ENCODE peak calls at places on chromosomes 6 and 20, in six cellular contexts. One of them, this sample, is unnamed.

GRCh38 chr6:47111685-47112084 is 69.6 kb upstream of the ADGRF1 start:
- DNase-seq in upper lobe of right lung: no peak
- DNase-seq in activated naive CD4-positive, alpha-beta T cell treated with anti-CD3 and anti-CD28 coated beads, Interleukin-2, amount 50 U/mL, for 16 hours: no peak
- DNase-seq in astrocyte: peak
- DNase-seq in heart left ventricle: no peak
- DNase-seq in omental fat pad: no peak
- DNase-seq in this sample: no peak

GRCh38 chr6:30615958-30616810 is 859 bp downstream of the PPP1R10 start:
- DNase-seq in omental fat pad: no peak
- DNase-seq in activated naive CD4-positive, alpha-beta T cell treated with anti-CD3 and anti-CD28 coated beads, Interleukin-2, amount 50 U/mL, for 16 hours: peak
- DNase-seq in heart left ventricle: no peak
- DNase-seq in upper lobe of right lung: no peak
- DNase-seq in astrocyte: no peak
- DNase-seq in this sample: peak

GRCh38 chr6:23114812-23115504 is 545.6 kb downstream of the HDGFL1 start:
- DNase-seq in heart left ventricle: no peak
- DNase-seq in activated naive CD4-positive, alpha-beta T cell treated with anti-CD3 and anti-CD28 coated beads, Interleukin-2, amount 50 U/mL, for 16 hours: no peak
- DNase-seq in astrocyte: no peak
- DNase-seq in omental fat pad: no peak
- DNase-seq in upper lobe of right lung: no peak
- DNase-seq in this sample: no peak

GRCh38 chr6:53335224-53335994 is 13.3 kb downstream of the ELOVL5 start:
- DNase-seq in astrocyte: no peak
- DNase-seq in omental fat pad: no peak
- DNase-seq in upper lobe of right lung: no peak
- DNase-seq in activated naive CD4-positive, alpha-beta T cell treated with anti-CD3 and anti-CD28 coated beads, Interleukin-2, amount 50 U/mL, for 16 hours: peak
- DNase-seq in heart left ventricle: no peak
- DNase-seq in this sample: peak

GRCh38 chr6:34468378-34468892 is 2.6 kb downstream of the PACSIN1 start:
- DNase-seq in activated naive CD4-positive, alpha-beta T cell treated with anti-CD3 and anti-CD28 coated beads, Interleukin-2, amount 50 U/mL, for 16 hours: no peak
- DNase-seq in upper lobe of right lung: no peak
- DNase-seq in omental fat pad: no peak
- DNase-seq in heart left ventricle: no peak
- DNase-seq in astrocyte: no peak
- DNase-seq in this sample: no peak

GRCh38 chr6:36327226-36328009 is 9.3 kb downstream of the BNIP5 start:
- DNase-seq in activated naive CD4-positive, alpha-beta T cell treated with anti-CD3 and anti-CD28 coated beads, Interleukin-2, amount 50 U/mL, for 16 hours: no peak
- DNase-seq in heart left ventricle: no peak
- DNase-seq in omental fat pad: no peak
- DNase-seq in upper lobe of right lung: no peak
- DNase-seq in astrocyte: no peak
- DNase-seq in this sample: no peak

GRCh38 chr20:4490045-4490444 is 231.7 kb upstream of the PRND start:
- DNase-seq in upper lobe of right lung: no peak
- DNase-seq in activated naive CD4-positive, alpha-beta T cell treated with anti-CD3 and anti-CD28 coated beads, Interleukin-2, amount 50 U/mL, for 16 hours: no peak
- DNase-seq in heart left ventricle: no peak
- DNase-seq in omental fat pad: no peak
- DNase-seq in astrocyte: no peak
- DNase-seq in this sample: no peak

GRCh38 chr6:32176476-32177181 is 745 bp upstream of the AGPAT1 start:
- DNase-seq in heart left ventricle: no peak
- DNase-seq in astrocyte: peak
- DNase-seq in omental fat pad: no peak
- DNase-seq in upper lobe of right lung: no peak
- DNase-seq in activated naive CD4-positive, alpha-beta T cell treated with anti-CD3 and anti-CD28 coated beads, Interleukin-2, amount 50 U/mL, for 16 hours: no peak
- DNase-seq in this sample: no peak

GRCh38 chr6:41538556-41539182 is 7.5 kb upstream of the FOXP4 start:
- DNase-seq in omental fat pad: no peak
- DNase-seq in activated naive CD4-positive, alpha-beta T cell treated with anti-CD3 and anti-CD28 coated beads, Interleukin-2, amount 50 U/mL, for 16 hours: no peak
- DNase-seq in upper lobe of right lung: no peak
- DNase-seq in heart left ventricle: no peak
- DNase-seq in astrocyte: no peak
- DNase-seq in this sample: no peak

GRCh38 chr6:83429857-83430605 is 820 bp downstream of the ME1 start:
- DNase-seq in astrocyte: peak
- DNase-seq in activated naive CD4-positive, alpha-beta T cell treated with anti-CD3 and anti-CD28 coated beads, Interleukin-2, amount 50 U/mL, for 16 hours: no peak
- DNase-seq in heart left ventricle: no peak
- DNase-seq in upper lobe of right lung: peak
- DNase-seq in omental fat pad: no peak
- DNase-seq in this sample: no peak

GRCh38 chr6:163415620-163416379 is 1.3 kb downstream of the QKI start:
- DNase-seq in omental fat pad: no peak
- DNase-seq in upper lobe of right lung: peak
- DNase-seq in astrocyte: peak
- DNase-seq in heart left ventricle: peak
- DNase-seq in activated naive CD4-positive, alpha-beta T cell treated with anti-CD3 and anti-CD28 coated beads, Interleukin-2, amount 50 U/mL, for 16 hours: peak
- DNase-seq in this sample: peak

GRCh38 chr6:27138837-27139752 is 108.4 kb upstream of the PRSS16 start:
- DNase-seq in omental fat pad: no peak
- DNase-seq in activated naive CD4-positive, alpha-beta T cell treated with anti-CD3 and anti-CD28 coated beads, Interleukin-2, amount 50 U/mL, for 16 hours: peak
- DNase-seq in astrocyte: no peak
- DNase-seq in heart left ventricle: peak
- DNase-seq in upper lobe of right lung: peak
- DNase-seq in this sample: peak

GRCh38 chr20:44004306-44004915 is 89.8 kb downstream of the TOX2 start:
- DNase-seq in activated naive CD4-positive, alpha-beta T cell treated with anti-CD3 and anti-CD28 coated beads, Interleukin-2, amount 50 U/mL, for 16 hours: no peak
- DNase-seq in omental fat pad: no peak
- DNase-seq in heart left ventricle: no peak
- DNase-seq in astrocyte: no peak
- DNase-seq in upper lobe of right lung: no peak
- DNase-seq in this sample: no peak

GRCh38 chr6:159931112-159931511 is 37.8 kb upstream of the IGF2R start:
- DNase-seq in upper lobe of right lung: no peak
- DNase-seq in astrocyte: no peak
- DNase-seq in activated naive CD4-positive, alpha-beta T cell treated with anti-CD3 and anti-CD28 coated beads, Interleukin-2, amount 50 U/mL, for 16 hours: peak
- DNase-seq in omental fat pad: no peak
- DNase-seq in heart left ventricle: no peak
- DNase-seq in this sample: no peak

GRCh38 chr6:27966816-27967426 is 9.9 kb downstream of the OR2B6 start:
- DNase-seq in omental fat pad: no peak
- DNase-seq in heart left ventricle: no peak
- DNase-seq in upper lobe of right lung: no peak
- DNase-seq in activated naive CD4-positive, alpha-beta T cell treated with anti-CD3 and anti-CD28 coated beads, Interleukin-2, amount 50 U/mL, for 16 hours: no peak
- DNase-seq in astrocyte: no peak
- DNase-seq in this sample: no peak

GRCh38 chr20:13277663-13278295 is 56.7 kb downstream of the ISM1 start:
- DNase-seq in astrocyte: no peak
- DNase-seq in omental fat pad: no peak
- DNase-seq in heart left ventricle: no peak
- DNase-seq in activated naive CD4-positive, alpha-beta T cell treated with anti-CD3 and anti-CD28 coated beads, Interleukin-2, amount 50 U/mL, for 16 hours: no peak
- DNase-seq in upper lobe of right lung: no peak
- DNase-seq in this sample: no peak

GRCh38 chr6:157381631-157382621 is 936 bp downstream of the ZDHHC14 start:
- DNase-seq in heart left ventricle: peak
- DNase-seq in astrocyte: peak
- DNase-seq in omental fat pad: peak
- DNase-seq in upper lobe of right lung: peak
- DNase-seq in activated naive CD4-positive, alpha-beta T cell treated with anti-CD3 and anti-CD28 coated beads, Interleukin-2, amount 50 U/mL, for 16 hours: peak
- DNase-seq in this sample: peak

GRCh38 chr6:123091091-123091895 is 95.3 kb downstream of the CLVS2 start:
- DNase-seq in upper lobe of right lung: no peak
- DNase-seq in heart left ventricle: no peak
- DNase-seq in omental fat pad: no peak
- DNase-seq in astrocyte: peak
- DNase-seq in activated naive CD4-positive, alpha-beta T cell treated with anti-CD3 and anti-CD28 coated beads, Interleukin-2, amount 50 U/mL, for 16 hours: no peak
- DNase-seq in this sample: no peak

GRCh38 chr20:48827880-48828733 is at the start of gene PREX1:
- DNase-seq in heart left ventricle: peak
- DNase-seq in astrocyte: peak
- DNase-seq in upper lobe of right lung: peak
- DNase-seq in activated naive CD4-positive, alpha-beta T cell treated with anti-CD3 and anti-CD28 coated beads, Interleukin-2, amount 50 U/mL, for 16 hours: peak
- DNase-seq in omental fat pad: no peak
- DNase-seq in this sample: peak

GRCh38 chr6:144932621-144933020 is 647.5 kb downstream of the UTRN start:
- DNase-seq in astrocyte: no peak
- DNase-seq in heart left ventricle: no peak
- DNase-seq in activated naive CD4-positive, alpha-beta T cell treated with anti-CD3 and anti-CD28 coated beads, Interleukin-2, amount 50 U/mL, for 16 hours: no peak
- DNase-seq in omental fat pad: no peak
- DNase-seq in upper lobe of right lung: no peak
- DNase-seq in this sample: no peak

GRCh38 chr20:63552481-63553249 is 1.3 kb upstream of the FNDC11 start:
- DNase-seq in heart left ventricle: no peak
- DNase-seq in upper lobe of right lung: no peak
- DNase-seq in activated naive CD4-positive, alpha-beta T cell treated with anti-CD3 and anti-CD28 coated beads, Interleukin-2, amount 50 U/mL, for 16 hours: peak
- DNase-seq in omental fat pad: no peak
- DNase-seq in astrocyte: no peak
- DNase-seq in this sample: peak

This sample was measured in activated effector memory CD4-positive, alpha-beta T cell treated with anti-CD3 and anti-CD28 coated beads, Interleukin-2, amount 50 U/mL, for 16 hours.